ENCODE peak calls at places on chromosome 5, in five cellular contexts. One of them, this sample, is unnamed.

GRCh38 chr5:143108498-143109128 is 294.9 kb downstream of the NR3C1 start:
- DNase-seq in cardiac fibroblast: no peak
- DNase-seq in HCT116: no peak
- DNase-seq in astrocyte of the spinal cord: no peak
- DNase-seq in K562: no peak
- DNase-seq in this sample: no peak

GRCh38 chr5:9686211-9686610 is 56.1 kb upstream of the TAS2R1 start:
- DNase-seq in K562: no peak
- DNase-seq in HCT116: no peak
- DNase-seq in cardiac fibroblast: peak; percentile 88
- DNase-seq in astrocyte of the spinal cord: peak; percentile 71
- DNase-seq in this sample: peak; percentile 43

GRCh38 chr5:125257997-125258396 is 511.6 kb upstream of the ZNF608 start:
- DNase-seq in HCT116: no peak
- DNase-seq in astrocyte of the spinal cord: no peak
- DNase-seq in K562: no peak
- DNase-seq in cardiac fibroblast: no peak
- DNase-seq in this sample: no peak

GRCh38 chr5:144033481-144033880 is 137.0 kb downstream of the YIPF5 start:
- DNase-seq in astrocyte of the spinal cord: no peak
- DNase-seq in cardiac fibroblast: no peak
- DNase-seq in K562: no peak
- DNase-seq in HCT116: no peak
- DNase-seq in this sample: peak; percentile 55

GRCh38 chr5:142515036-142515435 is 170.9 kb downstream of the FGF1 start:
- DNase-seq in astrocyte of the spinal cord: no peak
- DNase-seq in cardiac fibroblast: peak; percentile 65
- DNase-seq in K562: no peak
- DNase-seq in HCT116: no peak
- DNase-seq in this sample: no peak

GRCh38 chr5:134227786-134228185 is 1.9 kb upstream of the PPP2CA start:
- DNase-seq in HCT116: no peak
- DNase-seq in cardiac fibroblast: no peak
- DNase-seq in K562: no peak
- DNase-seq in astrocyte of the spinal cord: no peak
- DNase-seq in this sample: no peak

GRCh38 chr5:78518365-78519197 is 130.0 kb downstream of the LHFPL2 start:
- DNase-seq in K562: no peak
- DNase-seq in astrocyte of the spinal cord: peak; percentile 91
- DNase-seq in HCT116: no peak
- DNase-seq in cardiac fibroblast: peak; percentile 97
- DNase-seq in this sample: peak; percentile 69

GRCh38 chr5:43482490-43483064 is 1.1 kb downstream of the TMEM267 start:
- DNase-seq in cardiac fibroblast: peak; percentile 59
- DNase-seq in HCT116: no peak
- DNase-seq in astrocyte of the spinal cord: peak; percentile 33
- DNase-seq in K562: no peak
- DNase-seq in this sample: peak; percentile 8

GRCh38 chr5:141488591-141489478 is at the start of gene PCDHGC5:
- DNase-seq in cardiac fibroblast: peak; percentile 79
- DNase-seq in astrocyte of the spinal cord: peak; percentile 80
- DNase-seq in K562: no peak
- DNase-seq in HCT116: no peak
- DNase-seq in this sample: peak; percentile 52

DNA sequence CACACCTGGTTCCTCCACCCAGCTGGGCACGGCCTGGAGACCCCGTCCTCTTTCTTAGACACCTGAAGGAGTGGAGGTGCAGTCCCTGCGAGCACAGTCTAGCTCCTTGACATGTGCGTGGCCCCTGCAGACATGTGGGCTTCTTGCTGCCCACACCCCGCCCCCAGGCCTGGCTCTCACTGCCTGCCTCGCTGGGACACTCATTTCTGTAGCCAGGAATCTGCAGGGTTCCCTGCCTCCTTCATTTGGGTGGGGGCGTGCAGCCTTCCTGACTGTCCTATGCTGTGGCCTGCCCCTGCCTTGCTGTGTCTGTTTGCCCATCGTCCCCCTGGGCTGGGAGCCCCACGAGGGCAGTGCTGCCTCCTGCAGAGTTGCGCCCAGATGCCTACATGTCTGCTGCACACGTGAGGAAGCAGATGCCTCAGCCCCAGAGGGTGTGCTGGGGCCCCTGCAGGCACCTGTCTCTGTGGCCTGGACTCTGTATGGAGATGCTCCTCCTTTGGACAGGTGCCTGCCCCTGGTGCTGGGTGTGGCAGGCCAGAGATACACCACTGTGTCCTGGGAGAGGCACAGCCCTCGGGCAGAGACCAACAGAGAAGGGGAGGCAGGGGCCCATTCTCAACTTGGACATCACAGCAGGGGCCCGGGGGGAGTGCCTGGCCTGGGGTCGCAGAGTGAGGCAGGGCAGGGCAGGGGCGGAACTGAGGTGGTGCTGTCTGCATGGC is 22.6 kb downstream of the FLT4 start:
- DNase-seq in HCT116: no peak
- DNase-seq in K562: no peak
- DNase-seq in astrocyte of the spinal cord: no peak
- DNase-seq in cardiac fibroblast: no peak
- DNase-seq in this sample: no peak
- H3K4me3 ChIP-seq in HCT116: no peak overlapping the region
- H3K4me3 ChIP-seq in K562: no peak overlapping the region
- H3K4me3 ChIP-seq in astrocyte of the spinal cord: no peak overlapping the region
- H3K4me3 ChIP-seq in cardiac fibroblast: no peak overlapping the region
- H3K4me3 ChIP-seq in this sample: no peak overlapping the region

DNA sequence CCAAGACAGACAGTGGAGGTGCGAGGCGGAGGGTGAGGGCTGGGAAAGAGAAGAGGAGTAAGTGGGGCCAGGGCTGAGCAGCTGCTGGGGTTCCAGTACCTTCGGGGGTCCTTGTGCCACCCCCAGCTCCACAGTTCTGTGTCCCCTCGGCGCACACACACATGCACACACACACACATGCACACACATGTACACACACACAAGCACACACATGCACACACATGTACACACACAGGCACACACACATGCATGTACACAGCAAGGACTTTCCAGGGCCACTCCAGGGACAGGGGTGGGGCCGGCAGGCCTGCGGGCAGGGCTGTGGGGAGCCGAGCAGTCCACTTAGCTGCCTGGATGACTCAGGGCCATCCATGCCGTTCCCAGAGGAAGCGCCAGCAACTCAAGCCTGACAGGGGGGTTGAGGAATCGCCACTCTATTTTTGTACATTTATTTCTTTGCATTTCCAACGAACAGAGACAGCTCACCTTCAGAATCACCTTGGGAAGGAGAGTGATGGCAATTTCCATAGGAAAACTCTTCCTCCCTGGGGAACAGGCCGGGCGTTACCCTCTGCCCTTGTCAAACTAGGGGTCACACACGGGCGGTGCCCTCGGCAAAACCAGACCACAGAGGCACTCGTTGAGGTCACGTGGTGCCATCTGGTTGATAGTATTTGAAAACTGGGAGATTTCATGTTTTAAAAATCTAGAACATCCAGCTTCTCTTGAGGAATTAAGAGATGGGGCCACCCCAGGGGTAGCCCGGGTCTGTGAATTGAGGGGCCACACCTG is 135.7 kb downstream of the ADAMTS2 start:
- DNase-seq in K562: no peak
- DNase-seq in cardiac fibroblast: peak; percentile 75
- DNase-seq in HCT116: no peak
- DNase-seq in astrocyte of the spinal cord: peak; percentile 43
- DNase-seq in this sample: peak; percentile 57
- TF ChIP-seq CTCF in K562: no peak
- TF ChIP-seq CTCF in cardiac fibroblast: no peak
- TF ChIP-seq CTCF in HCT116: no peak
- TF ChIP-seq CTCF in astrocyte of the spinal cord: no peak
- TF ChIP-seq CTCF in this sample: no peak

DNA sequence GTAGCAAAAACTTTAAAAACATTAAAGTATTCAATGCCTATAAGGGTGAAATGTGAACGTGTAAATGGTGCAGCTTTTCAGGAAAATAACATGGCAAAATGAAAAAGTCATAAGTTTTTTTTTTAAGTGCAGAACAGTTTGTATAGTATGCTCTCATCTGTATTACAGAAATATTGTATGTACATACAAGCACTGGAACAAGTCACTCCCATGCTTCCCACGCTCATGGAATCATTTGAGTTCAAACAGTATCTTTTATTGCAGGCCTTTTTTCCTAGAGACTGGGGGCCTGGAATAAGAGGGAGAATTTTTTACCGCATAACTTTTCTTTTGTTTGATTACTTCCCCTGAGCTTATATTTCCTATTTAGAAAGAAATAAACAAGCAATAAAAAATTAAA is 94.1 kb downstream of the SSBP2 start:
- DNase-seq in HCT116: no peak
- DNase-seq in K562: no peak
- DNase-seq in astrocyte of the spinal cord: no peak
- DNase-seq in cardiac fibroblast: no peak
- DNase-seq in this sample: no peak
- H3K4me3 ChIP-seq in HCT116: no peak overlapping the region
- H3K4me3 ChIP-seq in K562: no peak overlapping the region
- H3K4me3 ChIP-seq in astrocyte of the spinal cord: no peak overlapping the region
- H3K4me3 ChIP-seq in cardiac fibroblast: no peak overlapping the region
- H3K4me3 ChIP-seq in this sample: no peak overlapping the region

DNA sequence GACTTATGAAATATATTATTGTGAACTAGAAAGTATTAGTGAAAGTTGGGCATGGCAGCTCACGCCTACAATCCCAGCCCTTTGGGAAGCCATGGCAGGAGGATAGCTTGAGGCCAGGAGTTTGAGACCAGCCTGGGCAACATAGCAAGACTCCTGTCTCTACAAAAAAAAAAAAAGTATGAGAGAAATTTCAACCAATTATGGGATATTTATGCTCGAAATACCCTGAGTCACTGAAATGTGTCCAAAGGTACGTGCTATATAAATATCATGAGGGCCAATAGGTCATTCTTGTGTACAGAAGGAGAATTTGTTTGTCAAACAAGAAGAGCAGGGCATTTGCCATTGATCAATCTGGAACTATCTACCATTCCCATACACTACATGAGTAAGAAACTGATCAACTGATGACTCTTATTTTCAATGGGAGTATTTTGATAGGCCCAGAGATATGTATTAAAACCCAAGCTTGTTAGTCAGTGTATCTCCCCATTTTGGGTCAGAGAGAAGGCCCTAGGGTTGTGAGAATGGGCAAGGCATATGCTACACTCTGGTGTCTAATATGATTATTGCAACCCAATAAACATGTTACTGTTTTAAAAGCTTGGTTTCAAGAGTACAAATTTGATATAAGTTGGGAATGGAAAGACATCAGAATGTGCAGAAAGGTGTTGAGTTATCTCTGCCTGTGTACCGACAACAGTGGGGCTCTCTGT is 21.7 kb upstream of the HOMER1 start:
- DNase-seq in astrocyte of the spinal cord: no peak
- DNase-seq in HCT116: no peak
- DNase-seq in K562: no peak
- DNase-seq in cardiac fibroblast: peak; percentile 13
- DNase-seq in this sample: peak; percentile 17
- TF ChIP-seq CTCF in astrocyte of the spinal cord: no peak
- TF ChIP-seq CTCF in HCT116: no peak
- TF ChIP-seq CTCF in K562: peak; percentile 19
- TF ChIP-seq CTCF in cardiac fibroblast: peak; percentile 18
- TF ChIP-seq CTCF in this sample: peak; percentile 35

DNA sequence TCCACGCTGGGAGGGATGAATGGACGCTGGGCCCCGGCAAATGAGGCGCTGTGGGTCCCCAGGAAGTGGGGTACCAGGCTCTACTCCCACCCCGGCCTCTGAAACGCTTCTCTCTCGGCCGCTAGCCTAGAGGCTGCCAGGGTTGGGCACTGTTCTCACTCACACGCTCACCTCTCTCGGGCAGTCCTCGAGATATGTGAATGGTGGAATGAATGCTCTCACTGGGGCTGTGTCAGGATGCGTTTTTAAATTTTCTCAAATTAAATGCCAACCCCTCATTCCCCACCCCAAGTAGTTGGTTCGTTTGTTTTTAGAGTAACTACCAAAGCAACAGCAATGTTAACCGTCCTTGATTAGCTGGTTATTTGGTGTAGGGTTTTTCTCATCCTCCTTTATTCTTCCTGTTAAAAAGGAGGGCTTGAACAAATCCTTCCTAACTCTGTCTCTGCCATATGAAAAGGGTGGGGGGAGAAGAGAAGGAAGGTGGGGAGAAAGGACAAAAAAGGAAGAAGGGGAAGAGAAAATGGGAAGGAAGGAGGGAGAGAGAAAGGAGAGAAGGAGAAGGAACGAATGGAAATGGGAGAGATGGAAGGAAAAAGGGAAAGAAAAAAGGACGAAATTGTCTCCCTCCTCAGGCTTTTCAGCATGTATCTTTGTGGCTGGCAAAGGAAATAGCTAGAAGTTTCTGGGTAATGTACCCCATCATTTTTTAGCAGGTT is 1.4 kb upstream of the EBF1 start:
- DNase-seq in K562: no peak
- DNase-seq in astrocyte of the spinal cord: no peak
- DNase-seq in cardiac fibroblast: peak; percentile 34
- DNase-seq in HCT116: no peak
- DNase-seq in this sample: no peak
- H3K4me3 ChIP-seq in K562: no peak overlapping the region
- H3K4me3 ChIP-seq in astrocyte of the spinal cord: peak overlapping the region; percentile 53
- H3K4me3 ChIP-seq in cardiac fibroblast: peak overlapping the region; percentile 72
- H3K4me3 ChIP-seq in HCT116: no peak overlapping the region
- H3K4me3 ChIP-seq in this sample: peak overlapping the region; percentile 75

GRCh38 chr5:350355-350754 is 28.8 kb downstream of the AHRR start:
- DNase-seq in astrocyte of the spinal cord: no peak
- DNase-seq in HCT116: peak; percentile 13
- DNase-seq in cardiac fibroblast: no peak
- DNase-seq in K562: peak; percentile 26
- DNase-seq in this sample: no peak
- TF ChIP-seq CTCF in astrocyte of the spinal cord: peak; percentile 26
- TF ChIP-seq CTCF in HCT116: peak; percentile 67
- TF ChIP-seq CTCF in cardiac fibroblast: peak; percentile 10
- TF ChIP-seq CTCF in K562: peak; percentile 71
- TF ChIP-seq CTCF in this sample: peak; percentile 31

GRCh38 chr5:73120222-73121108 is at the start of gene TMEM171:
- DNase-seq in HCT116: peak; percentile 16
- DNase-seq in K562: no peak
- DNase-seq in cardiac fibroblast: peak; percentile 61
- DNase-seq in astrocyte of the spinal cord: peak; percentile 37
- DNase-seq in this sample: peak; percentile 50
- H3K4me3 ChIP-seq in HCT116: peak within 1 kb of the TSS; percentile 82
- H3K4me3 ChIP-seq in K562: no peak within 1 kb of the TSS
- H3K4me3 ChIP-seq in cardiac fibroblast: peak within 1 kb of the TSS; percentile 61
- H3K4me3 ChIP-seq in astrocyte of the spinal cord: peak within 1 kb of the TSS; percentile 69
- H3K4me3 ChIP-seq in this sample: peak within 1 kb of the TSS; percentile 79

DNA sequence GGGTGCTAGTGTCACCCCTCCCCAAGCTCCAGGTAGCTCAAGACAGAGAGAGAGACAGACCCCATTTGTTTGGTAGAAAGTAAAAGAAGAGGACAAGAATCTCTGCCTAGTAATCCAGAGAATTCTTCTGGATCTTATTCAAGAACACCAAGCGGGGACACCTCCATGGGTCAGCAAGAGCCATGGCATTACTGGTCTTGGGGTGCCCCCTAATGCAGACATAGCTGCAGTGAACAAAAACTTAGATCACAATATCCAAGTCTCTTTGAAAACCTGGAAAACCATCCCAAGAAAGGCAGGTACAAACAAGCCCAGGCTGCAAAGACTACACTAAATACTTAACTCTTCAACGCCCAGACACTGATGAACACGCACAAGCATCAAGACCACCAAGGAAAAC is 29.9 kb upstream of the PDE4D start:
- DNase-seq in HCT116: no peak
- DNase-seq in astrocyte of the spinal cord: no peak
- DNase-seq in K562: no peak
- DNase-seq in cardiac fibroblast: peak; percentile 8
- DNase-seq in this sample: peak; percentile 66
- TF ChIP-seq CTCF in HCT116: no peak
- TF ChIP-seq CTCF in astrocyte of the spinal cord: no peak
- TF ChIP-seq CTCF in K562: no peak
- TF ChIP-seq CTCF in cardiac fibroblast: no peak
- TF ChIP-seq CTCF in this sample: peak; percentile 71

This sample was measured in fibroblast of villous mesenchyme.